ENCODE peak calls at places on chromosomes 4 and X, in four cellular contexts. D, G, W and B are unnamed samples.

GRCh38 chr4:88264338-88264737 is 20.0 kb downstream of the PPM1K start:
- DNase-seq in D (no peak), G (no peak), W (no peak), B (no peak)

GRCh38 chr4:27010334-27010940 is 149.8 kb downstream of the STIM2 start:
- DNase-seq in D (peak), G (peak), W (peak), B (no peak)

GRCh38 chr4:28508649-28509048 is 1648.0 kb downstream of the STIM2 start:
- DNase-seq in D (no peak), G (no peak), W (no peak), B (no peak)

GRCh38 chrX:136710324-136710951 is 62.5 kb downstream of the CD40LG start:
- DNase-seq in D (no peak), G (no peak), W (no peak), B (no peak)

GRCh38 chr4:11367371-11367770 is 61.3 kb downstream of the HS3ST1 start:
- DNase-seq in D (peak), G (peak), W (no peak), B (no peak)

GRCh38 chr4:19832388-19832787 is 419.3 kb upstream of the SLIT2 start:
- DNase-seq in D (peak), G (no peak), W (no peak), B (no peak)

GRCh38 chrX:31993635-31994034 is 921.8 kb upstream of the FTHL17 start:
- DNase-seq in D (no peak), G (peak), W (no peak), B (no peak)

GRCh38 chr4:4426511-4427477 is 39.9 kb downstream of the NSG1 start:
- DNase-seq in D (no peak), G (no peak), W (no peak), B (no peak)

GRCh38 chr4:30630431-30630830 is 89.7 kb upstream of the PCDH7 start:
- DNase-seq in D (no peak), G (no peak), W (no peak), B (no peak)

GRCh38 chrX:55056820-55057690 is 17.8 kb upstream of the PAGE2B start:
- DNase-seq in D (peak), G (peak), W (peak), B (no peak)

GRCh38 chrX:153336128-153336894 is 2.4 kb downstream of the ZNF275 start:
- DNase-seq in D (no peak), G (no peak), W (no peak), B (no peak)

GRCh38 chr4:72208421-72209075 is 176.7 kb downstream of the NPFFR2 start:
- DNase-seq in D (no peak), G (no peak), W (no peak), B (no peak)

GRCh38 chr4:175986-176385 is 51.7 kb downstream of the ZNF718 start:
- DNase-seq in D (no peak), G (no peak), W (no peak), B (no peak)

GRCh38 chr4:24988776-24989175 is 42.0 kb downstream of the LGI2 start:
- DNase-seq in D (peak), G (peak), W (no peak), B (no peak)

GRCh38 chr4:24809376-24809775 is 14.0 kb downstream of the SOD3 start:
- DNase-seq in D (no peak), G (peak), W (no peak), B (no peak)